ENCODE peak calls at places on chromosomes 2 and 18, in nine cellular contexts. S is AG04450, B is PC-3, N is GM12878, W is ovary, A is upper lobe of right lung, Z is heart left ventricle, P is mammary epithelial cell, G is psoas muscle. F is an unnamed sample. For H3K27me3, the result is how much of the 10 kb centered on the place peaks cover.

GRCh38 chr2:35114765-35115164 is 1240.8 kb upstream of the CRIM1 start:
- DNase-seq in S (no peak), B (peak), N (no peak), W (no peak), A (no peak), Z (no peak), P (no peak), G (no peak), F (no peak)

GRCh38 chr2:137348301-137348700 is 583.0 kb downstream of the THSD7B start:
- DNase-seq in S (no peak), B (no peak), N (no peak), W (no peak), A (no peak), Z (no peak), P (no peak), G (no peak), F (peak)

GRCh38 chr18:75216926-75217303 is 6.3 kb downstream of the TSHZ1 start:
- DNase-seq in S (no peak), B (no peak), N (no peak), W (no peak), A (no peak), Z (no peak), P (no peak), G (no peak), F (no peak)

GRCh38 chr2:112692496-112692911 is 28.3 kb upstream of the NT5DC4 start:
- DNase-seq in S (peak), B (peak), N (peak), W (no peak), A (peak), Z (no peak), P (peak), G (peak), F (peak)

GRCh38 chr2:7384773-7385349 is 467.6 kb downstream of the RNF144A start:
- DNase-seq in S (no peak), B (no peak), N (no peak), W (no peak), A (no peak), Z (no peak), P (no peak), G (no peak), F (no peak)

GRCh38 chr2:64367868-64368267 is 86.1 kb upstream of the LGALSL start:
- DNase-seq in S (no peak), B (no peak), N (no peak), W (no peak), A (no peak), Z (no peak), P (no peak), G (no peak), F (no peak)

GRCh38 chr2:230714122-230714453 is 1.4 kb downstream of the CAB39 start:
- DNase-seq in S (no peak), B (peak), N (no peak), W (no peak), A (no peak), Z (no peak), P (peak), G (no peak), F (peak)

GRCh38 chr18:13500227-13500865 is 226.0 kb downstream of the FAM210A start:
- DNase-seq in S (no peak), B (no peak), N (no peak), W (no peak), A (no peak), Z (peak), P (peak), G (peak), F (peak)

GRCh38 chr2:219574509-219575311 is 2.6 kb downstream of the INHA start:
- DNase-seq in S (no peak), B (no peak), N (no peak), W (no peak), A (no peak), Z (peak), P (no peak), G (no peak), F (no peak)

GRCh38 chr18:79626905-79627749 is 52.5 kb upstream of the CTDP1 start:
- DNase-seq in S (no peak), B (no peak), N (no peak), W (no peak), A (peak), Z (no peak), P (no peak), G (no peak), F (no peak)
- H3K27me3 ChIP-seq in S (under half), B (half or more), N (under half), W (under half), A (under half), Z (under half), P (under half), G (under half), F (under half)

GRCh38 chr2:30232801-30233130 is 1.4 kb downstream of the LBH start:
- DNase-seq in S (no peak), B (no peak), N (no peak), W (peak), A (no peak), Z (peak), P (no peak), G (no peak), F (no peak)

GRCh38 chr2:30230855-30231725 is at the start of gene LBH:
- DNase-seq in S (peak), B (no peak), N (peak), W (peak), A (peak), Z (peak), P (peak), G (peak), F (peak)

GRCh38 chr2:30232027-30232800 is 880 bp downstream of the LBH start:
- DNase-seq in S (no peak), B (no peak), N (no peak), W (peak), A (peak), Z (peak), P (no peak), G (peak), F (peak)

GRCh38 chr2:30230479-30230854 is 867 bp upstream of the LBH start:
- DNase-seq in S (no peak), B (no peak), N (no peak), W (peak), A (no peak), Z (peak), P (no peak), G (no peak), F (no peak)

GRCh38 chr2:30231726-30232026 is 342 bp downstream of the LBH start:
- DNase-seq in S (no peak), B (no peak), N (no peak), W (no peak), A (no peak), Z (no peak), P (no peak), G (no peak), F (no peak)
- H3K27me3 ChIP-seq in S (under half), B (under half), N (under half), W (under half), A (under half), Z (under half), P (under half), G (under half), F (under half)

GRCh38 chr18:22164337-22165048 is 4.9 kb upstream of the GATA6 start:
- DNase-seq in S (no peak), B (no peak), N (no peak), W (peak), A (no peak), Z (no peak), P (no peak), G (no peak), F (no peak)
- H3K27me3 ChIP-seq in S (half or more), B (under half), N (under half), W (under half), A (under half), Z (under half), P (half or more), G (under half), F (under half)

GRCh38 chr2:72915076-72915906 is 2.0 kb upstream of the EMX1 start:
- DNase-seq in S (no peak), B (no peak), N (no peak), W (no peak), A (no peak), Z (no peak), P (no peak), G (no peak), F (no peak)

GRCh38 chr2:72908741-72909140 is 8.6 kb upstream of the EMX1 start:
- DNase-seq in S (no peak), B (no peak), N (no peak), W (no peak), A (no peak), Z (no peak), P (no peak), G (no peak), F (no peak)

GRCh38 chr2:72914226-72915075 is 2.9 kb upstream of the EMX1 start:
- DNase-seq in S (no peak), B (no peak), N (no peak), W (no peak), A (no peak), Z (no peak), P (no peak), G (no peak), F (no peak)

GRCh38 chr2:72913531-72914225 is 3.6 kb upstream of the EMX1 start:
- DNase-seq in S (no peak), B (no peak), N (no peak), W (no peak), A (no peak), Z (no peak), P (no peak), G (no peak), F (no peak)

GRCh38 chr2:72911256-72911655 is 6.1 kb upstream of the EMX1 start:
- DNase-seq in S (no peak), B (peak), N (no peak), W (no peak), A (no peak), Z (no peak), P (peak), G (no peak), F (no peak)
- H3K27me3 ChIP-seq in S (half or more), B (half or more), N (under half), W (under half), A (half or more), Z (under half), P (under half), G (under half), F (half or more)

GRCh38 chr2:50878256-50878655 is 153.7 kb downstream of the NRXN1 start:
- DNase-seq in S (no peak), B (no peak), N (no peak), W (no peak), A (no peak), Z (no peak), P (no peak), G (no peak), F (no peak)
- H3K27me3 ChIP-seq in S (under half), B (under half), N (under half), W (under half), A (under half), Z (under half), P (under half), G (under half), F (under half)

GRCh38 chr2:241592126-241592845 is 33.7 kb downstream of the BOK start:
- DNase-seq in S (no peak), B (no peak), N (no peak), W (no peak), A (no peak), Z (no peak), P (no peak), G (no peak), F (no peak)

GRCh38 chr2:241582328-241582727 is 23.8 kb downstream of the BOK start:
- DNase-seq in S (no peak), B (no peak), N (no peak), W (no peak), A (no peak), Z (no peak), P (no peak), G (no peak), F (no peak)

GRCh38 chr2:241582806-241583205 is 24.3 kb downstream of the BOK start:
- DNase-seq in S (no peak), B (no peak), N (no peak), W (no peak), A (no peak), Z (no peak), P (no peak), G (no peak), F (no peak)

GRCh38 chr2:241584446-241584845 is 25.9 kb downstream of the BOK start:
- DNase-seq in S (no peak), B (peak), N (no peak), W (no peak), A (no peak), Z (no peak), P (peak), G (no peak), F (no peak)

GRCh38 chr2:241586564-241587264 is 28.2 kb downstream of the BOK start:
- DNase-seq in S (no peak), B (no peak), N (no peak), W (no peak), A (no peak), Z (no peak), P (no peak), G (no peak), F (no peak)
- H3K27me3 ChIP-seq in S (under half), B (under half), N (under half), W (under half), A (under half), Z (under half), P (under half), G (under half), F (under half)

GRCh38 chr2:222303828-222304736 is 5.3 kb upstream of the PAX3 start:
- DNase-seq in S (no peak), B (no peak), N (no peak), W (no peak), A (no peak), Z (no peak), P (no peak), G (no peak), F (no peak)
- H3K27me3 ChIP-seq in S (half or more), B (half or more), N (under half), W (under half), A (half or more), Z (half or more), P (half or more), G (under half), F (under half)

DNA sequence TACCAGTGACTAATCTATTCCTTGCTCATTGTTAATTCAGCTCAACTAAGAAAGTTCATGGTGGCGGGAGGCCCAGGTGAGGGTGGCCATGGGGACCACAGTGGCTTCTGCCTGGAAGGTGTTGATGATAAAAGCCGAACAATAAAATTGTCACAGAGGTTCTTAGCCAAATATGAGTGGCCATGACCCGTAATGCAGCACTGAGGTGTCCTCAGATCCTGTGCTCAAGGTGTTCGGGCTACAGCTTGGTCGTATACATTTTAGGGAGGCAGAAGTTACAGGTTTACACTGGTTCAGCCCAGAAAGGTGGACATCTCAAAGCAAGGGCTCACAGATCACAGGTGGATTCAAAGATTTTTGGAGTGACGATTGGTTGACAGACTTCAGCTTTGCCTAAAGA is 98.5 kb upstream of the SNTG2 start:
- DNase-seq in S (no peak), B (no peak), N (no peak), W (no peak), A (no peak), Z (no peak), P (no peak), G (no peak), F (no peak)
- H3K27me3 ChIP-seq in S (under half), B (under half), N (under half), W (under half), A (under half), Z (under half), P (under half), G (under half), F (under half)